ENCODE peak calls at places on chromosomes 2 and 18, in ten cellular contexts. S, W, A, M, I, Q, C, L, B and D are unnamed samples.

GRCh38 chr2:74584088-74584645 is 29.6 kb downstream of the DOK1 start:
- DNase-seq in Q (peak), M (no peak), A (no peak), S (no peak), L (no peak), C (no peak), I (no peak), B (no peak), W (peak), D (no peak)

GRCh38 chr2:67259581-67260347 is 137.4 kb upstream of the ETAA1 start:
- DNase-seq in I (no peak), B (no peak), L (no peak), M (peak), S (no peak), C (no peak), W (peak), Q (no peak), A (peak), D (peak)

GRCh38 chr2:231704017-231704416 is 4.3 kb upstream of the PTMA start:
- DNase-seq in I (no peak), A (no peak), Q (no peak), L (no peak), C (no peak), B (no peak), W (no peak), S (no peak), M (no peak), D (no peak)

GRCh38 chr2:158729873-158730620 is 65.1 kb upstream of the DAPL1 start:
- DNase-seq in S (no peak), B (no peak), Q (no peak), A (no peak), L (no peak), M (no peak), I (no peak), W (peak), C (peak), D (no peak)

GRCh38 chr2:48482774-48483173 is 47.2 kb upstream of the STON1 start:
- DNase-seq in M (no peak), W (no peak), S (no peak), Q (no peak), A (no peak), I (no peak), C (no peak), L (no peak), B (no peak), D (peak)

GRCh38 chr2:197498937-197499593 is 575 bp downstream of the HSPD1 start:
- DNase-seq in I (no peak), Q (peak), S (peak), L (no peak), M (peak), C (peak), W (peak), B (peak), A (peak), D (peak)

GRCh38 chr2:72864500-72864899 is 22.7 kb upstream of the SPR start:
- DNase-seq in I (no peak), Q (peak), B (no peak), M (peak), W (peak), S (no peak), A (no peak), C (no peak), L (no peak), D (peak)

GRCh38 chr18:68803371-68803770 is 5.5 kb downstream of the CCDC102B start:
- DNase-seq in L (peak), A (peak), Q (no peak), W (no peak), B (no peak), C (no peak), S (no peak), M (no peak), I (no peak), D (peak)

GRCh38 chr2:23426284-23426905 is 41.4 kb downstream of the KLHL29 start:
- DNase-seq in W (no peak), L (no peak), S (no peak), B (no peak), Q (no peak), A (no peak), M (no peak), I (no peak), C (no peak), D (no peak)